ENCODE peak calls at places on chromosomes 2 and 18, in four cellular contexts. G is mesothelial cell of epicardium, Q is IMR-90, S is progenitor cell of endocrine pancreas. I is an unnamed sample.

GRCh38 chr2:112480540-112481049 is 1.4 kb upstream of the TTL start:
- DNase-seq in G (no peak), Q (no peak), S (no peak), I (no peak)

GRCh38 chr2:24009680-24010476 is at the start of gene MFSD2B:
- DNase-seq in Q (no peak), G (no peak), S (no peak), I (no peak)

GRCh38 chr2:156319811-156320490 is 12.6 kb downstream of the NR4A2 start:
- DNase-seq in Q (peak; percentile 49), S (no peak), G (no peak), I (no peak)

GRCh38 chr18:22337311-22337710 is 80.4 kb downstream of the CTAGE1 start:
- DNase-seq in S (no peak), Q (no peak), G (no peak), I (no peak)

GRCh38 chr2:74538881-74539339 is 9.2 kb downstream of the HTRA2 start:
- DNase-seq in S (no peak), G (no peak), Q (no peak), I (no peak)

GRCh38 chr2:172082105-172082943 is 3.0 kb upstream of the DLX1 start:
- DNase-seq in S (no peak), Q (no peak), G (no peak), I (no peak)

GRCh38 chr2:216944733-216945132 is 84.9 kb upstream of the TNP1 start:
- DNase-seq in S (no peak), G (no peak), Q (no peak), I (no peak)

GRCh38 chr2:100822587-100823248 is 2.8 kb downstream of the NPAS2 start:
- DNase-seq in S (no peak), Q (peak; percentile 51), G (no peak), I (no peak)

GRCh38 chr18:50192903-50193795 is 1.8 kb downstream of the MYO5B start:
- DNase-seq in S (no peak), G (no peak), Q (no peak), I (no peak)

GRCh38 chr2:168494190-168494711 is 38.2 kb downstream of the CERS6 start:
- DNase-seq in S (no peak), Q (no peak), G (no peak), I (no peak)

GRCh38 chr2:26537826-26538475 is 60.0 kb upstream of the OTOF start:
- DNase-seq in G (no peak), S (no peak), Q (no peak), I (no peak)

GRCh38 chr2:86082768-86083167 is 22.9 kb downstream of the POLR1A start:
- DNase-seq in Q (no peak), G (no peak), S (no peak), I (no peak)

GRCh38 chr2:86087936-86088850 is 17.5 kb downstream of the POLR1A start:
- DNase-seq in S (no peak), Q (no peak), G (no peak), I (peak; percentile 44)
- TF ChIP-seq CTCF in S (peak; percentile 53), Q (peak; percentile 24), G (peak; percentile 47), I (peak; percentile 72)

DNA sequence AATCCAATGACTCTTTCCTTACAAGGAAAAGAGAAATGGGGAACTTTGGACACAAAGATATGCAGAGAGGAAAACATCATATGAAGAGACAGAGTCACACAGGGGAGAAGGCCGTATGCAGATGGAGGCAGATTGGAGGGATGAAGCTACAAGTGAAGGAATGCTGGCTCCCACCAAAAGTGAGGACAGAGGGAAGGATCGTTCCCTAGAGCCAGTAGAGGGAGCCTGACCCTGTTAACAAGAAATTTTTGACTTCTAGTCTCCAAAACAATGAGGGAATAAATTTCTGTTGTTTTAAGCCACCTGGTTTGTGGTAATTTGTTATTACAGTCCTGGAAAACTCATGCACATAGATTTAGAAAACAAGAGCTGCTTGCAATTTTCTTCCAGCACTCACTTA is 169.3 kb downstream of the PMAIP1 start:
- DNase-seq in Q (no peak), G (no peak), S (no peak), I (no peak)
- TF ChIP-seq CTCF in Q (no peak), G (no peak), S (peak; percentile 9), I (no peak)

GRCh38 chr2:184067502-184067901 is 530.8 kb upstream of the ZNF804A start:
- DNase-seq in Q (no peak), G (no peak), S (no peak), I (no peak)
- TF ChIP-seq CTCF in Q (no peak), G (no peak), S (peak; percentile 28), I (no peak)

DNA sequence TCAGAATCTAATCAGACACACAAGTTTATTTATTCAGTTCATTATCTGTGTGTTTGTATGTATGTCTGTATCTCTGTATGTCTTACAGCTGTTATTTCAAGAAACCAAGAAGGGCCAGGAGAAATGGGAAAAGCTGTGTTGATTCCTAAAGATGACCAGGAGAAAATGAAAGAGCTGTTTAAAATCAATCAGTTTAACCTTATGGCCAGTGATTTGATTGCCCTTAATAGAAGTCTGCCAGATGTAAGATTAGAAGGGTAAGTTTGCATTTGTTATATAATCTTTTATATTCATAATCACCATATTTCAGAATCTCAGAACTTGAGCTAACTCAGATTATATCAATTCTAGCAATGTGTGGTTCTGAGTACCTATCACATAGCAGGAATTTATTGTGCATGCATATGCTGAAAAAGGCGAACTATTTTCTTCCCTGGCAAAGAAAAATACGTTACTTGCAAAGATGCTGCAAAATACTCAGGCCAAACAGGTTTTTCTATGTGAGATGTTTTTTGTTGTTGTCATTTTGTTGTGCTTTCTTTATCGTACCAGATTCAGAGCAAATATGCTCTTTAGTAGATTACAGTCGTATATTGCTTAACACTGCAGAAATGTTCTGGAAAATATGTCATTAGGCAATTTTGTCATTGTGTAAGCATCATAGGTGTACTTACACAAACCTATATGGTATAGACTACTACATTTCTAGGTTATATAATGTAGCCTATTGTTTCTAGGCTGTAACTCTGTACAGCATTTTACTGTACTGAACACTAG is 268.7 kb downstream of the GALNT13 start:
- DNase-seq in S (no peak), Q (no peak), G (no peak), I (no peak)
- TF ChIP-seq CTCF in S (no peak), Q (no peak), G (no peak), I (no peak)

GRCh38 chr18:58785171-58785805 is 79.4 kb upstream of the ZNF532 start:
- DNase-seq in Q (peak; percentile 88), S (no peak), G (no peak), I (no peak)
- TF ChIP-seq CTCF in Q (no peak), S (no peak), G (no peak), I (peak; percentile 28)

GRCh38 chr2:187057466-187057865 is 208.5 kb upstream of the ZSWIM2 start:
- DNase-seq in G (no peak), Q (no peak), S (no peak), I (no peak)

GRCh38 chr2:187055463-187055862 is 206.5 kb upstream of the ZSWIM2 start:
- DNase-seq in G (no peak), Q (no peak), S (no peak), I (no peak)

GRCh38 chr2:187051350-187051749 is 202.4 kb upstream of the ZSWIM2 start:
- DNase-seq in G (no peak), Q (no peak), S (no peak), I (no peak)

GRCh38 chr2:187056416-187057333 is 207.7 kb upstream of the ZSWIM2 start:
- DNase-seq in G (no peak), Q (no peak), S (no peak), I (no peak)

DNA sequence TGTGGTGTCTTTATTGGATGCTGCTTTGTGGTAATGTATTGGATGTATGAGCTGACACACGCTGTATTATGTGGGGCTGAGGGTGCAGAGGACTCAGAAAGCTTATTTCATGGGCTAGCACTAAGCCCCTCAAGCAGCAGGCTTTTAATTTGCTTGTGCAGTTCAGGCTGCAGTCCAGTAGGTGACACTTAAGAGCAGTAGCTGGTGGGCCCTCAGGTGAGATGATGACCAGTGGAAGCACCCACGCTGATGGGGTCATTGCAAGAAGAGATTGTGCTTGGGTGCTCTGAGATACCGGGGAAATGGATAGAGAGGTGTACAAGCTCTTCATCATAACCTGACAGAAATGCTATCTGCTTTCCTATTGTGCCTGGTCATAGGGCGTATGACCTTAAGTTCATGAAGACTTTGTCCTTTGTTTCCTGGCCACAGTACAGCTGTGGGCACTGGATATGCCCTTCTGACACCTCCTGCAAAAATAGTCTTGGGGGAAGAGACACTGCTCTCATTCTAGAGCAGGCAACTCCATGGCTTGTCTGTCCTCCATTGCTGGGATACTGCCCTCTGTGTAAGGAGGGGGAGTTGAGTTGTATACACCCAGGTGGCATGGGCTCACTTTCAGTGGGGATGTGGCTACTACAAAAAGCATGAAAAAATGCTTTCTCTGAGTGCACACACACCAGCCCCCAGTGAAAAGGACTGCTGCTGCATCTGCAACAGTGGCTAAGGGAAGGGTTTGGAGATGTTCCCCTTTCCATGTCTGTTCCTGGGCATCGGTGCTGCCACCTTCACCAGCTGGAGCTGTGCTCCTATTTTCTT is 205.7 kb upstream of the ZSWIM2 start:
- DNase-seq in G (no peak), Q (no peak), S (no peak), I (no peak)
- TF ChIP-seq CTCF in G (no peak), Q (no peak), S (peak; percentile 28), I (no peak)